ENCODE peak calls at places on chromosomes 16 and 17, in ten cellular contexts. S, T, A, N, Q, L, R, O, J and C are unnamed samples.

GRCh38 chr16:85897384-85897783 is 1.6 kb upstream of the IRF8 start:
- DNase-seq in S (no peak), T (no peak), A (no peak), N (no peak), Q (no peak), L (no peak), R (no peak), O (no peak), J (no peak), C (no peak)

GRCh38 chr17:68910256-68910705 is 44.9 kb downstream of the ABCA8 start:
- DNase-seq in S (no peak), T (no peak), A (no peak), N (peak), Q (peak), L (peak), R (no peak), O (no peak), J (no peak), C (no peak)

GRCh38 chr16:70258065-70258464 is 6.3 kb upstream of the EXOSC6 start:
- DNase-seq in S (no peak), T (no peak), A (no peak), N (no peak), Q (no peak), L (no peak), R (no peak), O (no peak), J (no peak), C (no peak)

GRCh38 chr17:69763503-69763902 is 311.5 kb upstream of the KCNJ16 start:
- DNase-seq in S (no peak), T (no peak), A (no peak), N (peak), Q (peak), L (no peak), R (no peak), O (no peak), J (no peak), C (no peak)

GRCh38 chr16:86722970-86723369 is 144.6 kb downstream of the FOXL1 start:
- DNase-seq in S (no peak), T (no peak), A (no peak), N (peak), Q (peak), L (no peak), R (no peak), O (no peak), J (no peak), C (no peak)

GRCh38 chr17:40556198-40556661 is 9.0 kb downstream of the CCR7 start:
- DNase-seq in S (no peak), T (no peak), A (no peak), N (no peak), Q (no peak), L (no peak), R (no peak), O (no peak), J (no peak), C (no peak)

GRCh38 chr17:42313773-42314566 is 25.7 kb downstream of the STAT5A start:
- DNase-seq in S (no peak), T (peak), A (no peak), N (peak), Q (no peak), L (no peak), R (no peak), O (no peak), J (no peak), C (no peak)

GRCh38 chr16:85422374-85423185 is 190.5 kb upstream of the GSE1 start:
- DNase-seq in S (no peak), T (no peak), A (no peak), N (no peak), Q (no peak), L (no peak), R (peak), O (peak), J (peak), C (no peak)

GRCh38 chr16:69187387-69187890 is 475 bp downstream of the SNTB2 start:
- DNase-seq in S (no peak), T (peak), A (no peak), N (peak), Q (no peak), L (peak), R (peak), O (peak), J (peak), C (no peak)

GRCh38 chr17:4711671-4712111 is 1.3 kb downstream of the ARRB2 start:
- DNase-seq in S (no peak), T (no peak), A (no peak), N (no peak), Q (no peak), L (peak), R (no peak), O (peak), J (no peak), C (no peak)